ENCODE peak calls at places on chromosome 18, in ten cellular contexts. One of them, this sample, is unnamed.

GRCh38 chr18:59388180-59388579 is 29.1 kb upstream of the LMAN1 start:
- DNase-seq in activated T-cell treated with anti-CD3 and anti-CD28 coated beads, Interleukin-2, amount 50 U/mL, for 1 hour: no peak
- DNase-seq in smooth muscle cell of the brain vasculature: no peak
- DNase-seq in stomach: no peak
- DNase-seq in fibroblast of mammary gland: no peak
- DNase-seq in activated naive CD4-positive, alpha-beta T cell: no peak
- DNase-seq in NCI-H524 treated with DMSO at 0.1 percent for 48 hours: no peak
- DNase-seq in COR-L47: peak; percentile 56
- DNase-seq in activated naive CD8-positive, alpha-beta T cell treated with anti-CD3 and anti-CD28 coated beads for 36 hours: no peak
- DNase-seq in choroid plexus epithelial cell: no peak
- DNase-seq in this sample: no peak

GRCh38 chr18:2939317-2939716 is 73.6 kb downstream of the LPIN2 start:
- DNase-seq in COR-L47: no peak
- DNase-seq in smooth muscle cell of the brain vasculature: no peak
- DNase-seq in NCI-H524 treated with DMSO at 0.1 percent for 48 hours: no peak
- DNase-seq in activated naive CD4-positive, alpha-beta T cell: no peak
- DNase-seq in choroid plexus epithelial cell: no peak
- DNase-seq in activated T-cell treated with anti-CD3 and anti-CD28 coated beads, Interleukin-2, amount 50 U/mL, for 1 hour: no peak
- DNase-seq in fibroblast of mammary gland: no peak
- DNase-seq in stomach: peak; percentile 78
- DNase-seq in activated naive CD8-positive, alpha-beta T cell treated with anti-CD3 and anti-CD28 coated beads for 36 hours: no peak
- DNase-seq in this sample: peak; percentile 98

GRCh38 chr18:62897153-62897552 is 181.8 kb downstream of the PHLPP1 start:
- DNase-seq in fibroblast of mammary gland: peak; percentile 45
- DNase-seq in COR-L47: no peak
- DNase-seq in activated naive CD4-positive, alpha-beta T cell: no peak
- DNase-seq in choroid plexus epithelial cell: peak; percentile 73
- DNase-seq in activated T-cell treated with anti-CD3 and anti-CD28 coated beads, Interleukin-2, amount 50 U/mL, for 1 hour: no peak
- DNase-seq in NCI-H524 treated with DMSO at 0.1 percent for 48 hours: no peak
- DNase-seq in stomach: no peak
- DNase-seq in activated naive CD8-positive, alpha-beta T cell treated with anti-CD3 and anti-CD28 coated beads for 36 hours: no peak
- DNase-seq in smooth muscle cell of the brain vasculature: no peak
- DNase-seq in this sample: peak; percentile 74

GRCh38 chr18:2846241-2846637 is 567 bp upstream of the EMILIN2 start:
- DNase-seq in stomach: no peak
- DNase-seq in activated naive CD4-positive, alpha-beta T cell: no peak
- DNase-seq in COR-L47: no peak
- DNase-seq in choroid plexus epithelial cell: peak; percentile 71
- DNase-seq in NCI-H524 treated with DMSO at 0.1 percent for 48 hours: no peak
- DNase-seq in activated T-cell treated with anti-CD3 and anti-CD28 coated beads, Interleukin-2, amount 50 U/mL, for 1 hour: no peak
- DNase-seq in fibroblast of mammary gland: peak; percentile 30
- DNase-seq in smooth muscle cell of the brain vasculature: no peak
- DNase-seq in activated naive CD8-positive, alpha-beta T cell treated with anti-CD3 and anti-CD28 coated beads for 36 hours: peak; percentile 5
- DNase-seq in this sample: peak; percentile 23

GRCh38 chr18:31218671-31219383 is 56.2 kb upstream of the DSC1 start:
- DNase-seq in activated T-cell treated with anti-CD3 and anti-CD28 coated beads, Interleukin-2, amount 50 U/mL, for 1 hour: no peak
- DNase-seq in NCI-H524 treated with DMSO at 0.1 percent for 48 hours: no peak
- DNase-seq in activated naive CD8-positive, alpha-beta T cell treated with anti-CD3 and anti-CD28 coated beads for 36 hours: no peak
- DNase-seq in stomach: no peak
- DNase-seq in choroid plexus epithelial cell: no peak
- DNase-seq in activated naive CD4-positive, alpha-beta T cell: no peak
- DNase-seq in smooth muscle cell of the brain vasculature: no peak
- DNase-seq in COR-L47: no peak
- DNase-seq in fibroblast of mammary gland: no peak
- DNase-seq in this sample: no peak

GRCh38 chr18:41864216-41864615 is 90.8 kb upstream of the PIK3C3 start:
- DNase-seq in stomach: no peak
- DNase-seq in activated T-cell treated with anti-CD3 and anti-CD28 coated beads, Interleukin-2, amount 50 U/mL, for 1 hour: no peak
- DNase-seq in COR-L47: no peak
- DNase-seq in fibroblast of mammary gland: no peak
- DNase-seq in smooth muscle cell of the brain vasculature: no peak
- DNase-seq in activated naive CD8-positive, alpha-beta T cell treated with anti-CD3 and anti-CD28 coated beads for 36 hours: no peak
- DNase-seq in NCI-H524 treated with DMSO at 0.1 percent for 48 hours: no peak
- DNase-seq in choroid plexus epithelial cell: no peak
- DNase-seq in activated naive CD4-positive, alpha-beta T cell: no peak
- DNase-seq in this sample: no peak

GRCh38 chr18:9992300-9992987 is 78.6 kb downstream of the VAPA start:
- DNase-seq in fibroblast of mammary gland: peak; percentile 38
- DNase-seq in activated naive CD4-positive, alpha-beta T cell: no peak
- DNase-seq in activated naive CD8-positive, alpha-beta T cell treated with anti-CD3 and anti-CD28 coated beads for 36 hours: no peak
- DNase-seq in choroid plexus epithelial cell: no peak
- DNase-seq in stomach: no peak
- DNase-seq in smooth muscle cell of the brain vasculature: no peak
- DNase-seq in COR-L47: no peak
- DNase-seq in activated T-cell treated with anti-CD3 and anti-CD28 coated beads, Interleukin-2, amount 50 U/mL, for 1 hour: no peak
- DNase-seq in NCI-H524 treated with DMSO at 0.1 percent for 48 hours: no peak
- DNase-seq in this sample: no peak

GRCh38 chr18:31042391-31043181 is at the start of gene DSC3:
- DNase-seq in activated naive CD8-positive, alpha-beta T cell treated with anti-CD3 and anti-CD28 coated beads for 36 hours: peak; percentile 5
- DNase-seq in activated naive CD4-positive, alpha-beta T cell: no peak
- DNase-seq in smooth muscle cell of the brain vasculature: no peak
- DNase-seq in COR-L47: no peak
- DNase-seq in choroid plexus epithelial cell: peak; percentile 13
- DNase-seq in fibroblast of mammary gland: no peak
- DNase-seq in stomach: no peak
- DNase-seq in NCI-H524 treated with DMSO at 0.1 percent for 48 hours: no peak
- DNase-seq in activated T-cell treated with anti-CD3 and anti-CD28 coated beads, Interleukin-2, amount 50 U/mL, for 1 hour: no peak
- DNase-seq in this sample: peak; percentile 25

GRCh38 chr18:73283788-73284187 is 416.0 kb upstream of the NETO1 start:
- DNase-seq in activated T-cell treated with anti-CD3 and anti-CD28 coated beads, Interleukin-2, amount 50 U/mL, for 1 hour: no peak
- DNase-seq in COR-L47: no peak
- DNase-seq in stomach: no peak
- DNase-seq in fibroblast of mammary gland: peak; percentile 34
- DNase-seq in NCI-H524 treated with DMSO at 0.1 percent for 48 hours: no peak
- DNase-seq in choroid plexus epithelial cell: peak; percentile 70
- DNase-seq in activated naive CD8-positive, alpha-beta T cell treated with anti-CD3 and anti-CD28 coated beads for 36 hours: no peak
- DNase-seq in smooth muscle cell of the brain vasculature: no peak
- DNase-seq in activated naive CD4-positive, alpha-beta T cell: no peak
- DNase-seq in this sample: peak; percentile 70

GRCh38 chr18:35730738-35731370 is 149.3 kb downstream of the GALNT1 start:
- DNase-seq in fibroblast of mammary gland: peak; percentile 11
- DNase-seq in activated naive CD4-positive, alpha-beta T cell: no peak
- DNase-seq in smooth muscle cell of the brain vasculature: no peak
- DNase-seq in activated naive CD8-positive, alpha-beta T cell treated with anti-CD3 and anti-CD28 coated beads for 36 hours: no peak
- DNase-seq in COR-L47: peak; percentile 9
- DNase-seq in activated T-cell treated with anti-CD3 and anti-CD28 coated beads, Interleukin-2, amount 50 U/mL, for 1 hour: no peak
- DNase-seq in NCI-H524 treated with DMSO at 0.1 percent for 48 hours: no peak
- DNase-seq in choroid plexus epithelial cell: no peak
- DNase-seq in stomach: no peak
- DNase-seq in this sample: peak; percentile 52